ENCODE peak calls at places on chromosome 21, in ten cellular contexts. Y is lower lobe of right lung, A is heart right ventricle, M is gastrocnemius medialis, J is tibial artery, F is esophagus squamous epithelium, Z is Karpas-422, W is mesendoderm, C is PC-3, U is psoas muscle. R is an unnamed sample. For H3K36me3, the result is how much of the 10 kb centered on the place peaks cover.

GRCh38 chr21:46122241-46122671 is 24.3 kb downstream of the COL6A2 start:
- DNase-seq in M (no peak), Z (no peak), U (no peak), A (peak), F (no peak), C (peak), Y (peak), J (peak), W (no peak), R (no peak)

GRCh38 chr21:42112857-42113256 is 41.7 kb downstream of the UMODL1 start:
- DNase-seq in Z (no peak), W (no peak), F (no peak), C (peak), A (no peak), M (no peak), J (no peak), Y (no peak), U (no peak), R (no peak)

GRCh38 chr21:39715804-39716397 is 29.1 kb upstream of the IGSF5 start:
- DNase-seq in A (peak), W (peak), J (no peak), Z (peak), C (peak), M (no peak), Y (no peak), F (no peak), U (peak), R (no peak)

GRCh38 chr21:45949928-45950739 is 31.4 kb upstream of the COL6A1 start:
- DNase-seq in F (no peak), W (no peak), J (no peak), C (no peak), Z (no peak), Y (no peak), U (no peak), M (no peak), A (no peak), R (no peak)

GRCh38 chr21:30616125-30616524 is at the start of gene KRTAP20-1:
- DNase-seq in A (no peak), C (no peak), U (no peak), J (no peak), F (no peak), M (no peak), Y (no peak), W (no peak), Z (no peak), R (no peak)

GRCh38 chr21:16304700-16305099 is 574.9 kb downstream of the USP25 start:
- DNase-seq in Y (no peak), A (no peak), M (no peak), F (no peak), C (no peak), Z (no peak), U (no peak), W (no peak), J (no peak), R (no peak)

GRCh38 chr21:41706678-41707077 is 60.2 kb downstream of the RIPK4 start:
- DNase-seq in Y (no peak), M (no peak), F (no peak), W (peak), U (no peak), C (no peak), J (no peak), Z (no peak), A (no peak), R (no peak)

GRCh38 chr21:33434770-33435360 is 31.7 kb downstream of the IFNGR2 start:
- DNase-seq in C (peak), J (no peak), F (no peak), M (peak), Y (peak), Z (no peak), A (peak), U (no peak), W (no peak), R (no peak)

GRCh38 chr21:14753466-14754258 is 207.5 kb upstream of the SAMSN1 start:
- DNase-seq in A (no peak), Y (no peak), C (no peak), Z (no peak), W (no peak), U (no peak), M (no peak), J (no peak), F (no peak), R (no peak)

GRCh38 chr21:39134288-39134810 is 48.9 kb downstream of the PSMG1 start:
- DNase-seq in J (no peak), Y (no peak), Z (no peak), U (no peak), W (no peak), F (no peak), A (no peak), M (no peak), C (no peak), R (no peak)

GRCh38 chr21:15841856-15842564 is 112.2 kb downstream of the USP25 start:
- DNase-seq in F (no peak), Y (no peak), W (no peak), C (peak), U (no peak), Z (no peak), J (no peak), A (no peak), M (no peak), R (no peak)

GRCh38 chr21:29152936-29153335 is 22.5 kb downstream of the MAP3K7CL start:
- DNase-seq in U (no peak), J (no peak), C (no peak), W (no peak), M (no peak), Z (no peak), A (no peak), F (no peak), Y (no peak), R (no peak)

GRCh38 chr21:43193651-43194302 is 25.0 kb downstream of the CRYAA start:
- DNase-seq in W (no peak), M (no peak), A (peak), J (peak), U (peak), F (no peak), C (peak), Y (no peak), Z (peak), R (no peak)

GRCh38 chr21:43194303-43195130 is 25.7 kb downstream of the CRYAA start:
- DNase-seq in U (no peak), M (no peak), A (no peak), C (no peak), Y (no peak), F (no peak), J (peak), W (no peak), Z (no peak), R (no peak)

GRCh38 chr21:43196789-43197188 is 28.0 kb downstream of the CRYAA start:
- DNase-seq in A (no peak), Y (no peak), M (peak), J (peak), C (peak), W (no peak), Z (no peak), U (no peak), F (no peak), R (no peak)

GRCh38 chr21:43193088-43193650 is 24.4 kb downstream of the CRYAA start:
- DNase-seq in C (no peak), M (no peak), J (peak), A (no peak), Y (no peak), U (no peak), Z (no peak), F (no peak), W (no peak), R (no peak)

GRCh38 chr21:43195131-43196021 is 26.6 kb downstream of the CRYAA start:
- DNase-seq in Y (no peak), U (peak), Z (no peak), C (no peak), M (peak), A (peak), F (no peak), W (no peak), J (peak), R (no peak)
- H3K4me3 ChIP-seq in Y (no peak), U (no peak), Z (no peak), C (no peak), M (no peak), A (no peak), F (no peak), W (no peak), J (no peak), R (no peak)

GRCh38 chr21:27477321-27477720 is 510.4 kb upstream of the ADAMTS5 start:
- DNase-seq in W (no peak), F (no peak), M (no peak), A (no peak), Z (no peak), J (no peak), Y (no peak), C (no peak), U (no peak), R (no peak)
- H3K27ac ChIP-seq in W (no peak), F (no peak), M (no peak), A (no peak), Z (no peak), J (no peak), Y (no peak), C (no peak), U (no peak), R (no peak)

GRCh38 chr21:37511848-37512247 is 145.3 kb downstream of the DYRK1A start:
- DNase-seq in J (no peak), Z (no peak), C (no peak), F (no peak), M (no peak), A (no peak), U (no peak), W (no peak), Y (no peak), R (no peak)
- H3K36me3 ChIP-seq in J (half or more), Z (half or more), C (half or more), F (under half), M (half or more), A (under half), U (half or more), W (under half), Y (half or more), R (under half)

DNA sequence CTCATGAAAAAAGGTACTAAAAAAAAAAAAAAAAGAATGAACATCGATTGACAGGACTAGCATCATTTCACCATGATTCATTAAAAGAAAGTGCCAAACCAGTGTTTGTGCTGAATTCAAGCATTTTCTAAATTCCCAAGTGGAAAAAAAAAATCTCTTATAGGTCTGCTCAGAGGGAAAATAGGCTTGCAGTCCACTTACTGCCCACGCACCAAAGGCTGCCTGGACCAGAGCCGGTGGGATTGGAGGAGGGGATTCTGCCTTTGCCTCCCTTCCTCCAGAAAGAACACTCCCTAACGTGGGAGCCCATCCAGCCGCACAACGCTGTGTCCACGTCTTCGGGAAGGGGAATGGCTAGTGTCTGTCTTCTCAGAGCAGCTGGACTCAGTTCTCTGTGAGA is 5.5 kb upstream of the TRAPPC10 start:
- DNase-seq in M (no peak), W (no peak), J (no peak), Z (no peak), A (peak), Y (peak), U (peak), C (no peak), F (no peak), R (no peak)
- H3K4me3 ChIP-seq in M (no peak), W (no peak), J (no peak), Z (no peak), A (no peak), Y (no peak), U (no peak), C (no peak), F (no peak), R (no peak)

GRCh38 chr21:44944596-44944995 is 4.8 kb downstream of the SLX9 start:
- DNase-seq in W (no peak), M (no peak), Z (no peak), U (no peak), F (no peak), Y (no peak), C (no peak), J (peak), A (no peak), R (no peak)
- H3K27ac ChIP-seq in W (no peak), M (no peak), Z (no peak), U (no peak), F (no peak), Y (no peak), C (no peak), J (no peak), A (no peak), R (no peak)

R was measured in thoracic aorta.